ENCODE peak calls at places on chromosomes 4 and X, in seven cellular contexts. M is mammary epithelial cell, J is heart left ventricle, F is H1, L is tibial artery, S is lung, A is left ventricle myocardium inferior. D is an unnamed sample.

GRCh38 chr4:41594439-41594838 is 56.5 kb downstream of the LIMCH1 start:
- DNase-seq in S (no peak), A (peak), J (peak), M (no peak), F (no peak), L (peak), D (peak)

GRCh38 chrX:132837971-132838370 is 120.5 kb downstream of the HS6ST2 start:
- DNase-seq in F (no peak), J (no peak), M (no peak), A (no peak), S (no peak), L (no peak), D (no peak)

GRCh38 chr4:102625232-102625930 is 124.2 kb downstream of the NFKB1 start:
- DNase-seq in A (peak), J (no peak), L (peak), S (no peak), F (no peak), M (peak), D (peak)

GRCh38 chr4:8849266-8850073 is 22.2 kb downstream of the HMX1 start:
- DNase-seq in A (no peak), L (peak), M (no peak), J (peak), F (no peak), S (no peak), D (no peak)

GRCh38 chr4:7294176-7294756 is 101.9 kb downstream of the SORCS2 start:
- DNase-seq in A (no peak), L (no peak), M (no peak), S (no peak), J (no peak), F (no peak), D (no peak)

GRCh38 chrX:131058136-131058868 is at the start of gene ARHGAP36:
- DNase-seq in S (no peak), L (no peak), M (no peak), J (no peak), A (no peak), F (no peak), D (no peak)

GRCh38 chr4:74311696-74312313 is 3.5 kb downstream of the EPGN start:
- DNase-seq in S (no peak), J (no peak), L (no peak), F (no peak), M (peak), A (no peak), D (peak)

GRCh38 chr4:14772388-14772787 is 229.9 kb upstream of the CPEB2 start:
- DNase-seq in A (no peak), S (no peak), J (no peak), L (no peak), M (no peak), F (no peak), D (no peak)

GRCh38 chr4:7295201-7295916 is 103.0 kb downstream of the SORCS2 start:
- DNase-seq in M (no peak), L (no peak), F (no peak), S (peak), J (peak), A (peak), D (no peak)

GRCh38 chr4:181258569-181258968 is 984.6 kb upstream of the TENM3 start:
- DNase-seq in M (no peak), S (no peak), A (no peak), F (no peak), L (no peak), J (no peak), D (no peak)

GRCh38 chrX:24859211-24859841 is 156.4 kb downstream of the ARX start:
- DNase-seq in F (no peak), S (no peak), A (no peak), M (no peak), J (no peak), L (no peak), D (no peak)

GRCh38 chr4:110769578-110769977 is 146.7 kb upstream of the PITX2 start:
- DNase-seq in M (no peak), F (no peak), J (no peak), S (no peak), A (no peak), L (no peak), D (no peak)

GRCh38 chr4:29047341-29048041 is 1672.7 kb upstream of the PCDH7 start:
- DNase-seq in F (no peak), J (no peak), A (no peak), L (no peak), S (no peak), M (no peak), D (no peak)

GRCh38 chr4:152690706-152691651 is 11.2 kb upstream of the TMEM154 start:
- DNase-seq in L (no peak), A (no peak), J (peak), M (no peak), S (no peak), F (no peak), D (no peak)

DNA sequence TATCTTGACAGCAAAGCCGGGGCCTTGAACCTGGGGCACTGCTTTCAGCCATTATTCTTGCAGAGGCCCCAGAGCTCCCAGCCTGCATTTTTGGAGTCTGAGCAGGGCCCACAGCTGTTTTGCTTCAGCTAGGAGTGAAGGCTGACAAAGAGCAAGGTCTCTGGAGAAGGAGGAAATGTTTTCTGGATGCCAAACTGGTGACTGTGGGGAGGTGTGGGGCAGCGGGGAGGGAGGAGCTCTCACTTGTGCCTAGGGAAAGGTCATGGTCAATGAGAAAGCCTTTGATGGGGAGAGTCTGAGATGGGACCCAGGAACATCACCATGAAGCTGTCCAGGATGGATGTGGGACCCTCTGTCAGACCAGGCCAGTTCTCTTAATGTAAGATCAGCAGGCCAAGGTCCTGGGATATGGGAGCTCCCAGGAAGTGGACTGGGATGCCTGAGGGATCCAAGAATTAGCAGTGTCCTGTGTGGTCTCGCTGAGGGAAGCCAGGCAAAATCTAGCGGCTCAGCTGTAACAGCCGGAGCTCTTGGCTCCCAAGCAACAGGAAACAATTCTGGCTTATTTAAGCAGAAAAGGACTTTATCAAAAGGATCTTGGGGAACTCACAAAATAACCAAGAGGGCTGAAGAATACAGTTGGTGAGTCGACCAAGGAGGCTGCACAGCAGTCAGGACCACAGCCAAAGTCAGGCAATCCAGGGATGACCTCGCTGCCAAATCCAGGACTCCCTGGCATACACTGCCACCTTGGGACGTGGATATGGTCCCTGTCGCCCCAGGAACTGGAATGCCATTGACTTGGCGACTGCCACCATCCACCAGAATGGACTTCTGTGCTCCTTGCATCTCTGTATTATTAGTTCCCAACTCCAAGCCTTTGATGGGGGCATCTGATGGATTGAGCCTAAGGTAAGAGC is 165.1 kb upstream of the BCOR start:
- DNase-seq in L (no peak), F (no peak), A (no peak), S (peak), J (peak), M (peak), D (peak)
- H3K27ac ChIP-seq in L (peak), F (no peak), A (peak), S (peak), J (no peak), M (no peak), D (peak)

GRCh38 chrX:72713130-72713529 is 976 bp downstream of the PHKA1 start:
- DNase-seq in A (no peak), L (no peak), F (no peak), J (no peak), M (peak), S (no peak), D (no peak)

GRCh38 chrX:72714471-72714916 is 388 bp upstream of the PHKA1 start:
- DNase-seq in S (peak), M (peak), J (peak), A (peak), F (peak), L (peak), D (peak)

GRCh38 chrX:72715546-72715945 is 1.4 kb upstream of the PHKA1 start:
- DNase-seq in L (no peak), J (no peak), A (no peak), S (no peak), F (no peak), M (no peak), D (no peak)

GRCh38 chrX:72716766-72717165 is 2.7 kb upstream of the PHKA1 start:
- DNase-seq in F (no peak), A (no peak), J (no peak), S (no peak), L (no peak), M (peak), D (no peak)

GRCh38 chrX:72712094-72712755 is 1.9 kb downstream of the PHKA1 start:
- DNase-seq in L (no peak), J (no peak), S (no peak), M (no peak), A (no peak), F (no peak), D (peak)
- H3K4me3 ChIP-seq in L (no peak), J (no peak), S (no peak), M (no peak), A (no peak), F (no peak), D (no peak)

GRCh38 chrX:48541140-48541814 is 1.8 kb downstream of the TBC1D25 start:
- DNase-seq in F (no peak), M (no peak), L (no peak), J (no peak), S (no peak), A (no peak), D (no peak)
- TF ChIP-seq CTCF in F (no peak), M (no peak), L (no peak), J (no peak), S (no peak), A (no peak), D (no peak)

GRCh38 chrX:15328821-15329220 is 6.5 kb downstream of the PIGA start:
- DNase-seq in J (no peak), F (no peak), S (no peak), M (no peak), A (no peak), L (no peak), D (no peak)

GRCh38 chrX:15336023-15336413 is 695 bp upstream of the PIGA start:
- DNase-seq in A (no peak), L (no peak), J (no peak), M (peak), S (no peak), F (no peak), D (peak)

GRCh38 chrX:15335135-15336022 is at the start of gene PIGA:
- DNase-seq in L (peak), S (peak), F (peak), A (peak), M (peak), J (peak), D (peak)

DNA sequence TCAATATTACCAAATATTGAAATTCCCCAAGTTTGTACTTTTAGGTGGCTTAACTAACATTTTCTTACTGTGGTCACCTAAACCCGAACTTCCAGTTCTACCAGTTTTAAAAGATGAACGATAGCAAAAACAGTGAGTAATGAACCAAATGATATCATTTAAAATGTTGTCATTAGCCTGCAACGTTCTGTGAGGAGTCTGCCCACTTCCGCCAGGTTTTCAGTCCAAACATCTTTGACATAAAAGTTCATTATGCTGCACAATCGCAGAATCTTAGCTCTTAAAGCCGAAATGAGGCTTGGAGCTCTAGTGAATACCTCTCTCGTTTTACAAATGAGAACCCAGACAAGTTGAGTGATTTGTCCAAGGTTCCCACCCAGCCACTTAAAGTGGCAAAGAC is 762 bp downstream of the PIGA start:
- DNase-seq in L (no peak), M (peak), J (no peak), F (no peak), S (no peak), A (no peak), D (no peak)
- H3K27ac ChIP-seq in L (peak), M (peak), J (peak), F (peak), S (peak), A (peak), D (peak)

GRCh38 chr4:21768349-21769310 is 179.9 kb downstream of the KCNIP4 start:
- DNase-seq in F (no peak), M (peak), L (no peak), S (no peak), A (no peak), J (no peak), D (no peak)
- H3K4me3 ChIP-seq in F (no peak), M (peak), L (no peak), S (no peak), A (no peak), J (no peak), D (no peak)

GRCh38 chrX:38627683-38628082 is 66.3 kb downstream of the TSPAN7 start:
- DNase-seq in F (peak), M (peak), L (no peak), S (no peak), A (no peak), J (no peak), D (no peak)
- TF ChIP-seq CTCF in F (peak), M (peak), L (peak), S (peak), A (peak), J (peak), D (peak)

GRCh38 chr4:81482344-81482743 is 10.6 kb upstream of the RASGEF1B start:
- DNase-seq in F (no peak), L (no peak), J (peak), M (no peak), S (no peak), A (no peak), D (no peak)
- H3K27ac ChIP-seq in F (no peak), L (no peak), J (peak), M (no peak), S (peak), A (no peak), D (peak)

DNA sequence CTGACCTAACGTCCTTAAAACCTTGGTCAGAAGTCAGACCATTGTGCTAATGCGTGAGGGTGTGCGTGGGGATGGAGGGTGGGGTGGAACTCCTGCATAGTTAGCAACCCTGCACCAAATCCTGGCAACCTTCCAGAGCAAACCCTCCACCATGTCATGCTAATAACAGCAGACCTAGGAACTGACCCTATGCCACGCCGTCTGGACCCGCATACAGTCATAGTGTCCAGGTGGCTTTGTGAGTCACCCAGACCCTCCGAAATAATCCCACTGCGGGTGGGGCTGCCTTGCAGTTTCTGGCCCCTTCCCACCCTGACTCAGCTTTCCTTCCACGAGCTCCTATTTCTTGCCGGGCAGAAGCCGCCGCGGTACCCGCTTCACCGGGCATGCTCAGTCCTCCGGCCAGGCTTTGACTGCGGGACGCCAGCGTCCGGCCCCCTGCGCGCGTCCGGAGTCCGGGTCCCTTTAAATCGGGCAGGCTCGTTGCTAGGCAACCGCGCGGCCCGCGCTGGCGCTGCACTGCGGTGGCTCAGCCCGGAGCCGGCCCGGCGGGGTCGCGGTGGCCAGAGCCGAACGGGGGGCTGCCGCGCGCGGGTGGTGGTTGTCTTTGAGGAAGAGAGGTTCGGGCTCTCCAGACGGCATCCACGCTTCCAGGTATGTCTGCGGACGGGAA is at the start of gene CCDC160:
- DNase-seq in L (peak), M (no peak), F (peak), J (peak), S (no peak), A (peak), D (peak)
- H3K4me3 ChIP-seq in L (peak), M (no peak), F (peak), J (peak), S (peak), A (peak), D (no peak)

DNA sequence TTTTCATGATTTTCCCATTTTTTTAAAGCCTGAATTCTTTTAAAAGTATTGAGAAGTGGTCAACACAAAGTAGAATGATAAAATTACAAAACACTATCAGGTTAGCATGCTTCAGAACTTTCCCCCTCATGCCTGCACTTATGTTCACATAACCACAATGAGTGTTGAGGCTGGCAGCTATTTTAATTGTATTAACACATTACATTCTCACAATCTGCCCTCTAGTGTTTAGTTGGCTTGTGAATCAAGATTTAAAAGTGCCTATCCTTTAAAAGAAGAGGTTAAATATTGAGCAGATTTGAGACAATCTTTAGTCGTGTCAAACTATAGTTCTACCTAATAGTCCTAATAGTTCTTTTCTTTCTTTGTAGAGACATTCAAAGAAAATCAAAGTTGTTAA is 93.6 kb upstream of the NAP1L5 start:
- DNase-seq in M (peak), A (no peak), F (no peak), L (no peak), S (no peak), J (no peak), D (no peak)
- TF ChIP-seq CTCF in M (peak), A (peak), F (no peak), L (no peak), S (no peak), J (no peak), D (no peak)